ENCODE peak calls at places on chromosomes 16 and 17, in nine cellular contexts. N is foreskin keratinocyte; X is AG09319; Q is fibroblast of lung; H is AG10803; T is A549; R is choroid plexus epithelial cell; K is activated CD8-positive, alpha-beta T cell treated with anti-CD3 and anti-CD28 coated beads for 36 hours; J is omental fat pad. V is an unnamed sample.

GRCh38 chr17:66398617-66399016 is 96.2 kb downstream of the PRKCA start:
- DNase-seq in R (no peak), Q (no peak), J (no peak), K (no peak), N (no peak), H (no peak), X (no peak), T (no peak), V (no peak)

GRCh38 chr16:47713225-47713595 is 252.1 kb downstream of the PHKB start:
- DNase-seq in Q (peak; percentile 93), R (peak; percentile 58), N (peak; percentile 91), T (no peak), J (no peak), H (peak; percentile 51), X (no peak), K (peak; percentile 24), V (no peak)

GRCh38 chr17:46011711-46012505 is 12.9 kb downstream of the STH start:
- DNase-seq in K (no peak), H (no peak), X (no peak), T (no peak), J (no peak), Q (no peak), R (no peak), N (no peak), V (no peak)

GRCh38 chr17:76558210-76559095 is 18.6 kb downstream of the PRCD start:
- DNase-seq in R (peak; percentile 42), Q (peak; percentile 18), J (no peak), N (no peak), K (peak; percentile 31), X (no peak), H (no peak), T (no peak), V (no peak)

GRCh38 chr17:70313450-70313849 is 144.1 kb downstream of the KCNJ2 start:
- DNase-seq in J (no peak), H (peak; percentile 56), N (no peak), X (no peak), K (no peak), R (peak; percentile 50), T (no peak), Q (peak; percentile 88), V (no peak)

GRCh38 chr17:8939496-8940334 is 25.8 kb downstream of the PIK3R5 start:
- DNase-seq in Q (no peak), X (no peak), J (no peak), N (no peak), H (no peak), T (no peak), R (no peak), K (peak; percentile 78), V (no peak)

GRCh38 chr17:45020354-45021138 is 30.9 kb downstream of the DCAKD start:
- DNase-seq in J (no peak), R (peak; percentile 71), Q (peak; percentile 44), H (peak; percentile 30), K (no peak), X (no peak), T (no peak), N (no peak), V (no peak)

GRCh38 chr17:38748329-38749221 is at the start of gene PCGF2:
- DNase-seq in T (peak; percentile 89), J (peak; percentile 90), N (no peak), H (peak; percentile 85), R (peak; percentile 83), Q (peak; percentile 86), X (peak; percentile 66), K (peak; percentile 40), V (peak; percentile 72)

GRCh38 chr17:45851464-45851863 is 6.8 kb downstream of the SPPL2C start:
- DNase-seq in R (no peak), J (no peak), K (no peak), X (no peak), H (no peak), N (no peak), Q (no peak), T (no peak), V (no peak)

GRCh38 chr17:78484300-78485159 is 92.7 kb downstream of the DNAH17 start:
- DNase-seq in K (peak; percentile 71), J (no peak), Q (no peak), H (peak; percentile 19), T (peak; percentile 93), N (no peak), R (peak; percentile 18), X (no peak), V (no peak)

GRCh38 chr16:2078691-2079090 is 30.9 kb downstream of the TSC2 start:
- DNase-seq in T (no peak), K (no peak), X (no peak), R (no peak), J (no peak), N (no peak), Q (no peak), H (no peak), V (no peak)

GRCh38 chr16:287298-287811 is 4.4 kb downstream of the PDIA2 start:
- DNase-seq in K (no peak), T (no peak), R (no peak), Q (no peak), J (no peak), X (no peak), N (no peak), H (no peak), V (no peak)

GRCh38 chr17:6027342-6028024 is 42.7 kb upstream of the WSCD1 start:
- DNase-seq in R (no peak), H (no peak), K (no peak), X (no peak), Q (no peak), J (no peak), T (no peak), N (no peak), V (no peak)

GRCh38 chr16:80894091-80894490 is 89.7 kb upstream of the CDYL2 start:
- DNase-seq in N (no peak), X (no peak), Q (peak; percentile 33), T (no peak), K (no peak), R (peak; percentile 55), J (no peak), H (no peak), V (no peak)

GRCh38 chr17:44794699-44795413 is 35.2 kb downstream of the GJC1 start:
- DNase-seq in K (no peak), R (peak; percentile 78), X (peak; percentile 43), H (peak; percentile 89), N (peak; percentile 80), J (no peak), Q (peak; percentile 96), T (peak; percentile 56), V (peak; percentile 78)

GRCh38 chr17:57705921-57706695 is 39.0 kb downstream of the CCDC182 start:
- DNase-seq in X (no peak), Q (no peak), T (no peak), H (no peak), K (no peak), J (no peak), R (no peak), N (no peak), V (no peak)

GRCh38 chr16:62190426-62190825 is 154.2 kb upstream of the CDH8 start:
- DNase-seq in J (no peak), R (peak; percentile 1), X (no peak), K (no peak), T (no peak), H (no peak), Q (peak; percentile 8), N (no peak), V (no peak)

DNA sequence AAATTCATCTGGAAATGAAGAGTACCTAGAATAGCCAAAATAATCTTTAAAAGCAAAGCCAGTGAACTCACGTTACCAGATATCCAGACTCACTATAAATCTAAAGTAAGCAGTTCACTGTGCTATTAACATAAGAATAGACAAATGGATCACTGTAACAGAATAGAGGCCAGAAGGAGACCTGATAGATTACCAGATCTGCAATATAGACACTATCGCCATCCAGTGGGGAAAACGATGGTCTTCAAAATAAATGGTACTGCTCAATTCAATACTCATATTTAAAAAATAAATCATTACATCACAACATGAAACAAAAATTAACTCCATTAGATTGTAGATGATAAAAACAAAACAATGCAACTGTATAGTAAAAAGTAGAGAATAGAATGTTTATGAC is 158.6 kb upstream of the CDH8 start:
- DNase-seq in J (no peak), H (no peak), X (no peak), N (no peak), R (no peak), Q (no peak), K (no peak), T (no peak), V (no peak)
- TF ChIP-seq CTCF in J (no peak), H (no peak), X (no peak), N (peak; percentile 40), R (no peak), Q (no peak), K (no peak), T (no peak), V (no peak)

GRCh38 chr16:11674001-11674817 is 6.0 kb downstream of the SNN start:
- DNase-seq in K (no peak), R (no peak), H (no peak), X (no peak), J (no peak), T (no peak), Q (no peak), N (no peak), V (no peak)
- TF ChIP-seq CTCF in K (no peak), R (no peak), H (no peak), X (no peak), J (no peak), T (no peak), Q (no peak), N (peak; percentile 23), V (no peak)

GRCh38 chr17:54992797-54993639 is 24.5 kb downstream of the STXBP4 start:
- DNase-seq in X (no peak), Q (peak; percentile 35), K (no peak), N (peak; percentile 10), T (peak; percentile 49), J (no peak), R (peak; percentile 76), H (peak; percentile 57), V (peak; percentile 10)
- TF ChIP-seq CTCF in X (peak; percentile 54), Q (peak; percentile 55), K (peak; percentile 70), N (peak; percentile 76), T (peak; percentile 86), J (peak; percentile 28), R (peak; percentile 61), H (peak; percentile 71), V (peak; percentile 41)

GRCh38 chr16:53219795-53220194 is 165.0 kb downstream of the CHD9 start:
- DNase-seq in H (no peak), T (no peak), J (no peak), X (no peak), R (peak; percentile 49), N (peak; percentile 36), Q (no peak), K (no peak), V (no peak)

GRCh38 chr16:53224932-53225533 is 170.2 kb downstream of the CHD9 start:
- DNase-seq in Q (peak; percentile 41), H (peak; percentile 51), R (no peak), K (peak; percentile 5), N (no peak), J (no peak), T (no peak), X (no peak), V (no peak)

GRCh38 chr16:53216798-53217197 is 162.0 kb downstream of the CHD9 start:
- DNase-seq in Q (no peak), H (no peak), T (no peak), X (no peak), K (no peak), J (no peak), N (no peak), R (no peak), V (no peak)

DNA sequence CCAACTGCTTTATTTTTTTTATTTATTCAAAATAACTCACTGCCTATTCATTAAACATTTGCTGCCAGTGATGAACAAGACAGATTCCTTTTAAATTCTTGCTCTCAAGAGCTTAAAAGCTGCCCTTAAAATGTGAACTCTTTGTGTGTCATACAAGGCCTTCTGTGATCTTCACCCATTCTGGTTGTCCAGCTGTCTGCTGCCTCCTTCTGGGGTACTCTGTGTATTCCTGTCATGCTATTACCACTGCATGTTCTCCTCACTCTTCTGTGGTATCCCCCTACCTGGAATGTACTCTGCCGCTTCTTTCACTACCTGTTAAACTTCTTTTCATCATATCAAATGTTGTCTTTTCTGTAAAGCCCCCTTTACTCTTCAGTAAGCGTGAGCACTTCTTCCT is 165.8 kb downstream of the CHD9 start:
- DNase-seq in Q (peak; percentile 53), N (no peak), X (no peak), H (peak; percentile 45), R (peak; percentile 82), J (no peak), T (no peak), K (peak; percentile 26), V (no peak)
- TF ChIP-seq CTCF in Q (peak; percentile 23), N (peak; percentile 32), X (peak; percentile 24), H (peak; percentile 46), R (peak; percentile 63), J (no peak), T (peak; percentile 12), K (peak; percentile 21), V (peak; percentile 28)